ENCODE peak calls at places on chromosomes 6 and 20, in four cellular contexts. B is MM.1S, G is heart right ventricle, X is sigmoid colon. T is an unnamed sample.

GRCh38 chr6:32187009-32187709 is 2.8 kb downstream of the PBX2 start:
- DNase-seq in B (no peak), G (no peak), X (no peak), T (no peak)

GRCh38 chr6:14647311-14647710 is 529.7 kb downstream of the CD83 start:
- DNase-seq in B (no peak), G (no peak), X (peak; percentile 87), T (no peak)

GRCh38 chr20:21508230-21509078 is 5.4 kb downstream of the NKX2-2 start:
- DNase-seq in B (no peak), G (no peak), X (no peak), T (no peak)

GRCh38 chr20:56383334-56383733 is 8.7 kb downstream of the AURKA start:
- DNase-seq in B (no peak), G (no peak), X (no peak), T (no peak)

GRCh38 chr6:139519571-139520031 is 145.2 kb upstream of the CITED2 start:
- DNase-seq in B (no peak), G (no peak), X (no peak), T (no peak)

GRCh38 chr6:34771727-34772126 is 14.4 kb downstream of the SNRPC start:
- DNase-seq in B (no peak), G (no peak), X (no peak), T (no peak)

GRCh38 chr6:44715188-44715587 is 327.7 kb downstream of the CDC5L start:
- DNase-seq in B (no peak), G (no peak), X (no peak), T (no peak)

GRCh38 chr6:105932440-105932839 is 153.7 kb upstream of the PRDM1 start:
- DNase-seq in B (no peak), G (no peak), X (no peak), T (no peak)

GRCh38 chr6:84417261-84417660 is 189.8 kb upstream of the CEP162 start:
- DNase-seq in B (no peak), G (no peak), X (no peak), T (no peak)

GRCh38 chr6:31498748-31499147 is 803 bp downstream of the MICB start:
- DNase-seq in B (no peak), G (no peak), X (no peak), T (no peak)

GRCh38 chr6:12084681-12085080 is 72.6 kb downstream of the HIVEP1 start:
- DNase-seq in B (no peak), G (no peak), X (no peak), T (no peak)

GRCh38 chr6:33589723-33590530 is 9.9 kb upstream of the BAK1 start:
- DNase-seq in B (peak; percentile 29), G (peak; percentile 53), X (peak; percentile 77), T (peak; percentile 83)
- H3K4me1 ChIP-seq in B (peaks cover 19% of the 10 kb centered on the region), G (peaks cover 41% of the 10 kb centered on the region), X (peaks cover 9% of the 10 kb centered on the region), T (peaks cover 11% of the 10 kb centered on the region)

GRCh38 chr6:77650098-77650663 is 2.7 kb upstream of the MEI4 start:
- DNase-seq in B (peak; percentile 37), G (peak; percentile 16), X (peak; percentile 48), T (no peak)
- H3K4me3 ChIP-seq in B (peak overlapping the region; percentile 52), G (peak overlapping the region; percentile 32), X (peak overlapping the region; percentile 15), T (no peak overlapping the region)

DNA sequence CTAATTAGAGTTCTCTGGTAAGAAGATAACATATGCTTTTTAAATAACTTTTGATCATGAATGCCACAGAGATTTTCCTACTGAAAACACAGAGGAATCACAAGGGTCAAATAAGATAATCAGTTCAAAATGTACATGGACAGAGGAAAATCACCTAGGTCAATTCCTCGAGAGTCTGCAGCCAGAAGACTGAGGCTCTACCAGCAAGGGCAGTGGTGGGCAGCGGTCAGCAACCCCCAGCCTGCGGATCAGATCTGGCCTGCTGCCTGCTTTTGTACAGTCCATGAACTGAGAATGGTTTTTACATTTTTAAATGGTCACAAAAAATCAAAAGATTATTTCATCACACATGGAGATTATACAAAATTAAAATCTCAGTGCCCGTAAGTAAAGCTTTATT is 79.0 kb downstream of the FYN start:
- DNase-seq in B (no peak), G (no peak), X (no peak), T (no peak)
- H3K4me1 ChIP-seq in B (peaks cover 4% of the 10 kb centered on the region), G (peaks cover 29% of the 10 kb centered on the region), X (no peaks in the 10 kb centered on the region), T (peaks cover 7% of the 10 kb centered on the region)

GRCh38 chr6:132020138-132020551 is 69.0 kb upstream of the CCN2 start:
- DNase-seq in B (no peak), G (peak; percentile 5), X (peak; percentile 85), T (no peak)

GRCh38 chr6:132023490-132023889 is 72.3 kb upstream of the CCN2 start:
- DNase-seq in B (no peak), G (no peak), X (no peak), T (no peak)

GRCh38 chr6:132021552-132022375 is 70.6 kb upstream of the CCN2 start:
- DNase-seq in B (no peak), G (no peak), X (no peak), T (no peak)

GRCh38 chr6:132017921-132018320 is 66.7 kb upstream of the CCN2 start:
- DNase-seq in B (no peak), G (no peak), X (no peak), T (no peak)
- H3K4me3 ChIP-seq in B (no peak overlapping the region), G (no peak overlapping the region), X (no peak overlapping the region), T (no peak overlapping the region)

GRCh38 chr20:58892932-58893224 is 40.4 kb downstream of the GNAS start:
- DNase-seq in B (no peak), G (no peak), X (no peak), T (no peak)
- H3K4me1 ChIP-seq in B (peaks cover 26% of the 10 kb centered on the region), G (peaks cover 54% of the 10 kb centered on the region), X (peaks cover 49% of the 10 kb centered on the region), T (peaks cover 5% of the 10 kb centered on the region)

T was measured in lung.